ENCODE peak calls at places on chromosomes 12 and 14, in ten cellular contexts. T is gastrocnemius medialis, D is endodermal cell, K is prostate gland, Y is adrenal gland, J is hepatocyte, N is left ventricle myocardium inferior, H is PC-3, I is kidney, Z is neural progenitor cell. R is an unnamed sample.

GRCh38 chr14:52014601-52015267 is 25.4 kb downstream of the RTRAF start:
- DNase-seq in T (no peak), D (no peak), K (no peak), Y (no peak), J (no peak), N (peak), H (no peak), I (no peak), Z (no peak), R (no peak)

GRCh38 chr12:45439039-45439438 is 223.1 kb downstream of the ANO6 start:
- DNase-seq in T (no peak), D (no peak), K (no peak), Y (no peak), J (no peak), N (no peak), H (peak), I (no peak), Z (no peak), R (no peak)

GRCh38 chr12:14256555-14257169 is 108.8 kb upstream of the ATF7IP start:
- DNase-seq in T (peak), D (peak), K (peak), Y (peak), J (peak), N (peak), H (peak), I (peak), Z (peak), R (peak)

GRCh38 chr12:8031872-8032241 is 659 bp upstream of the FOXJ2 start:
- DNase-seq in T (no peak), D (no peak), K (no peak), Y (no peak), J (no peak), N (no peak), H (no peak), I (no peak), Z (no peak), R (no peak)

GRCh38 chr14:98959958-98960616 is 311.9 kb downstream of the BCL11B start:
- DNase-seq in T (no peak), D (peak), K (no peak), Y (no peak), J (no peak), N (no peak), H (no peak), I (no peak), Z (no peak), R (no peak)

GRCh38 chr12:48924617-48925217 is 575 bp downstream of the FKBP11 start:
- DNase-seq in T (no peak), D (peak), K (peak), Y (peak), J (peak), N (peak), H (peak), I (peak), Z (peak), R (peak)

GRCh38 chr14:102498005-102498677 is 11.4 kb downstream of the ANKRD9 start:
- DNase-seq in T (no peak), D (peak), K (no peak), Y (no peak), J (peak), N (no peak), H (peak), I (no peak), Z (peak), R (no peak)

GRCh38 chr12:130041983-130042812 is 120.1 kb upstream of the FZD10 start:
- DNase-seq in T (no peak), D (peak), K (peak), Y (peak), J (peak), N (no peak), H (no peak), I (no peak), Z (peak), R (peak)

GRCh38 chr14:24439257-24439656 is 3.3 kb downstream of the SDR39U1 start:
- DNase-seq in T (no peak), D (no peak), K (no peak), Y (no peak), J (no peak), N (no peak), H (no peak), I (no peak), Z (no peak), R (no peak)

GRCh38 chr12:88625316-88625715 is 45.0 kb upstream of the KITLG start:
- DNase-seq in T (no peak), D (no peak), K (no peak), Y (no peak), J (no peak), N (no peak), H (no peak), I (no peak), Z (no peak), R (no peak)

GRCh38 chr12:52395761-52396434 is 10.2 kb downstream of the KRT82 start:
- DNase-seq in T (peak), D (peak), K (no peak), Y (peak), J (peak), N (no peak), H (peak), I (peak), Z (peak), R (peak)

GRCh38 chr12:58139894-58140293 is 198.5 kb downstream of the ATP23 start:
- DNase-seq in T (no peak), D (peak), K (no peak), Y (no peak), J (no peak), N (no peak), H (no peak), I (no peak), Z (no peak), R (no peak)

GRCh38 chr12:22416831-22417230 is 82.3 kb upstream of the ST8SIA1 start:
- DNase-seq in T (no peak), D (no peak), K (no peak), Y (no peak), J (no peak), N (no peak), H (no peak), I (no peak), Z (no peak), R (no peak)

GRCh38 chr12:116331876-116332275 is 54.4 kb upstream of the MED13L start:
- DNase-seq in T (no peak), D (no peak), K (no peak), Y (no peak), J (no peak), N (no peak), H (no peak), I (no peak), Z (no peak), R (no peak)

GRCh38 chr12:85725991-85726390 is 110.2 kb downstream of the RASSF9 start:
- DNase-seq in T (no peak), D (no peak), K (no peak), Y (no peak), J (no peak), N (no peak), H (no peak), I (no peak), Z (no peak), R (no peak)

GRCh38 chr12:85390281-85390680 is 110.3 kb downstream of the ALX1 start:
- DNase-seq in T (no peak), D (no peak), K (no peak), Y (no peak), J (no peak), N (no peak), H (no peak), I (no peak), Z (no peak), R (no peak)

GRCh38 chr14:34693228-34693939 is 21.0 kb downstream of the CFL2 start:
- DNase-seq in T (no peak), D (peak), K (no peak), Y (peak), J (peak), N (peak), H (peak), I (no peak), Z (peak), R (peak)

GRCh38 chr14:20460458-20461229 is 590 bp downstream of the PIP4P1 start:
- DNase-seq in T (no peak), D (peak), K (peak), Y (peak), J (peak), N (no peak), H (peak), I (peak), Z (no peak), R (no peak)

GRCh38 chr12:43740511-43741100 is 18.0 kb downstream of the PUS7L start:
- DNase-seq in T (no peak), D (no peak), K (no peak), Y (no peak), J (no peak), N (no peak), H (no peak), I (no peak), Z (no peak), R (no peak)

GRCh38 chr14:88212691-88213090 is 110.4 kb downstream of the KCNK10 start:
- DNase-seq in T (no peak), D (no peak), K (no peak), Y (no peak), J (no peak), N (no peak), H (no peak), I (no peak), Z (no peak), R (no peak)

GRCh38 chr14:71815110-71815509 is 117.1 kb upstream of the RGS6 start:
- DNase-seq in T (no peak), D (no peak), K (no peak), Y (no peak), J (no peak), N (no peak), H (no peak), I (no peak), Z (no peak), R (no peak)

GRCh38 chr12:82517027-82517426 is 158.7 kb downstream of the METTL25 start:
- DNase-seq in T (no peak), D (peak), K (no peak), Y (no peak), J (peak), N (no peak), H (peak), I (no peak), Z (peak), R (no peak)

GRCh38 chr14:51445001-51445390 is 204.9 kb downstream of the TMX1 start:
- DNase-seq in T (no peak), D (no peak), K (no peak), Y (no peak), J (no peak), N (no peak), H (no peak), I (no peak), Z (no peak), R (no peak)

GRCh38 chr14:49972840-49973239 is 80.0 kb downstream of the ARF6 start:
- DNase-seq in T (no peak), D (no peak), K (peak), Y (no peak), J (peak), N (no peak), H (peak), I (no peak), Z (no peak), R (no peak)

GRCh38 chr12:97943359-97943758 is 480.8 kb downstream of the RMST start:
- DNase-seq in T (no peak), D (no peak), K (no peak), Y (no peak), J (no peak), N (no peak), H (peak), I (no peak), Z (no peak), R (no peak)

GRCh38 chr12:24759155-24759554 is 189.7 kb downstream of the BCAT1 start:
- DNase-seq in T (no peak), D (no peak), K (no peak), Y (no peak), J (peak), N (no peak), H (no peak), I (no peak), Z (no peak), R (no peak)

GRCh38 chr12:39723831-39724230 is 104.2 kb upstream of the ABCD2 start:
- DNase-seq in T (no peak), D (peak), K (no peak), Y (no peak), J (no peak), N (no peak), H (peak), I (no peak), Z (no peak), R (no peak)

GRCh38 chr12:65430571-65431306 is 152.3 kb downstream of the MSRB3 start:
- DNase-seq in T (no peak), D (no peak), K (no peak), Y (no peak), J (no peak), N (no peak), H (peak), I (no peak), Z (no peak), R (no peak)

GRCh38 chr12:84856156-84856900 is 56.3 kb downstream of the SLC6A15 start:
- DNase-seq in T (no peak), D (no peak), K (no peak), Y (no peak), J (no peak), N (no peak), H (peak), I (no peak), Z (no peak), R (no peak)

GRCh38 chr12:87827638-87828264 is 201.4 kb downstream of the C12orf50 start:
- DNase-seq in T (no peak), D (no peak), K (no peak), Y (no peak), J (peak), N (no peak), H (peak), I (no peak), Z (no peak), R (no peak)

GRCh38 chr14:58607571-58608317 is 30.0 kb upstream of the DACT1 start:
- DNase-seq in T (no peak), D (no peak), K (no peak), Y (no peak), J (no peak), N (no peak), H (peak), I (no peak), Z (no peak), R (no peak)

GRCh38 chr12:60935981-60936761 is 1324.0 kb upstream of the USP15 start:
- DNase-seq in T (no peak), D (peak), K (no peak), Y (no peak), J (no peak), N (no peak), H (peak), I (no peak), Z (peak), R (no peak)

GRCh38 chr14:70415788-70416187 is 1.1 kb downstream of the SYNJ2BP start:
- DNase-seq in T (no peak), D (no peak), K (no peak), Y (no peak), J (no peak), N (no peak), H (no peak), I (no peak), Z (no peak), R (no peak)

GRCh38 chr14:99148131-99148530 is 123.9 kb downstream of the BCL11B start:
- DNase-seq in T (no peak), D (peak), K (no peak), Y (no peak), J (no peak), N (no peak), H (no peak), I (no peak), Z (no peak), R (no peak)

GRCh38 chr12:132818562-132818961 is 10.1 kb downstream of the GOLGA3 start:
- DNase-seq in T (no peak), D (no peak), K (no peak), Y (no peak), J (no peak), N (no peak), H (no peak), I (no peak), Z (no peak), R (no peak)

GRCh38 chr12:106000376-106001104 is 138.2 kb downstream of the NUAK1 start:
- DNase-seq in T (no peak), D (no peak), K (no peak), Y (no peak), J (peak), N (no peak), H (peak), I (no peak), Z (no peak), R (no peak)

GRCh38 chr12:116718578-116719454 is 19.1 kb downstream of the SPRING1 start:
- DNase-seq in T (no peak), D (no peak), K (no peak), Y (no peak), J (no peak), N (no peak), H (peak), I (no peak), Z (no peak), R (no peak)

GRCh38 chr12:20798561-20798960 is 11.9 kb upstream of the SLCO1B3 start:
- DNase-seq in T (no peak), D (no peak), K (peak), Y (no peak), J (peak), N (no peak), H (peak), I (no peak), Z (peak), R (no peak)

GRCh38 chr12:96198970-96199369 is 4.8 kb downstream of the ELK3 start:
- DNase-seq in T (no peak), D (no peak), K (no peak), Y (no peak), J (no peak), N (no peak), H (peak), I (no peak), Z (no peak), R (no peak)

GRCh38 chr12:49809369-49810158 is 18.6 kb downstream of the NCKAP5L start:
- DNase-seq in T (no peak), D (peak), K (no peak), Y (no peak), J (no peak), N (peak), H (no peak), I (no peak), Z (peak), R (peak)

DNA sequence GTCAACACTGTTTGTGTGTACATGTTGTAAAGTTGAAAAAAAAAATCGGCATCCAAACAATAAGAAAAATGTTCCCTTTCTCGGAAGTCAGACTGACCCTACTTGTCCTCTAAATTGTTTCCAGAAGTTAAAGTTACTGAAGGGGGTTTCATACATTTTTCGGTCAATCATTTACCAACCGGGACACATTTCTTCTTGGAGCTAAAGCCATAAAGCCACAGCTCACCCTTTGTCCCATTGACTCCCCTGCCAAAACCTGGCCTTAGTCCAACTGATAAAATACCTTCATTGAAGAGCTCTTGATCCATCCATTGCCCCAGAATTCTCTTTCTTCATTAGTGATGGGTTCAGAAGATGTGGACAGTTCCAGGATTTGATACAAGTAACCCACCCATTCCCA is 230.0 kb downstream of the ANO2 start:
- DNase-seq in T (no peak), D (no peak), K (no peak), Y (no peak), J (peak), N (no peak), H (no peak), I (no peak), Z (no peak), R (no peak)
- TF ChIP-seq CTCF in T (no peak), D (no peak), K (no peak), Y (no peak), J (no peak), N (no peak), H (no peak), I (no peak), Z (no peak), R (no peak)

DNA sequence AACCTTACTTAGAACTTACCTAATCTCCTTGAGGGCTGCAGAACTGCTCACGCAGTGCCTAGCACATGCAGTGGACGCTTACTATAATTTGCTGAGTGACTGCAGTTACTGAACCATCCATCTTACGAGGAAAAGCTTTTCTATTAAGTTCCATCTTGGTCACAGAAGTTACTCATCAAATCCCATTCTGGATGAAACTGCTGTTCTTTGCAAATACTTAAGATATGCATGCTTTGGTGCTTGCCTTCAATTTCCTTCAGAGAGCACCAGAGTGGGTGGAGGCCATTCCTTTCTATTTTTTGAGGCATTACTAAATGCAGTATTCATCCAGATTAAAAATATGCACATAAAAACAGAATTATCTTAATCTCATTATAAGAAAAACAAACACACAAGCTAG is 17.7 kb upstream of the PELI2 start:
- DNase-seq in T (no peak), D (no peak), K (no peak), Y (no peak), J (no peak), N (no peak), H (no peak), I (no peak), Z (no peak), R (no peak)
- H3K27ac ChIP-seq in T (no peak), D (no peak), K (no peak), Y (no peak), J (no peak), N (no peak), H (no peak), I (no peak), Z (no peak), R (no peak)

GRCh38 chr14:74573421-74574091 is 38.5 kb downstream of the LTBP2 start:
- DNase-seq in T (no peak), D (peak), K (no peak), Y (no peak), J (no peak), N (no peak), H (peak), I (no peak), Z (no peak), R (peak)
- TF ChIP-seq CTCF in T (no peak), D (peak), K (peak), Y (no peak), J (peak), N (no peak), H (peak), I (peak), Z (peak), R (no peak)

GRCh38 chr14:61523751-61524150 is 171.6 kb upstream of the HIF1A start:
- DNase-seq in T (no peak), D (peak), K (no peak), Y (no peak), J (no peak), N (no peak), H (no peak), I (no peak), Z (no peak), R (no peak)
- H3K27ac ChIP-seq in T (peak), D (peak), K (peak), Y (peak), J (no peak), N (peak), H (peak), I (peak), Z (no peak), R (peak)

DNA sequence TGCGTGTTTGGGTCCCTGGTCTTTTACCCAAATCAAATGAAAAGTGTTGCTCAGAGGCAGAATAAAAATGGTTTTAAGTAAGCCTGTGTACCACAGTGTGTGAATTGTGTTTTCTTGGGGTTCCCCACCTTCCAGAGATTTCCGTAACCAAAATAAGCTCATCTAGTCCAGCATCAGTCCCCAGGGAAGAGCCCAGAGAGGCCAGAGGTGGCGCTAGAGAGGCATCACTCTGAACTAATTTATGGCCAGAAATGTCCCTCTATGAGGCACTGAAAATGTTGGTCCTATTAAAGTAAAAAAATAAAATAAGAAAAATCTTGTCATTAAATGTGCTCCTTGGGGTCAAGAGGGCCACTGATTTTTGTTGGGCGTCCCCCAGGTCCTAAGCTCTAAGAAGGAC is 24.9 kb upstream of the PRKAB1 start:
- DNase-seq in T (no peak), D (peak), K (no peak), Y (no peak), J (no peak), N (no peak), H (no peak), I (no peak), Z (peak), R (no peak)
- TF ChIP-seq CTCF in T (peak), D (peak), K (no peak), Y (no peak), J (no peak), N (no peak), H (peak), I (no peak), Z (peak), R (peak)

GRCh38 chr14:96349286-96350075 is 13.7 kb downstream of the ATG2B start:
- DNase-seq in T (no peak), D (peak), K (no peak), Y (no peak), J (no peak), N (no peak), H (no peak), I (no peak), Z (no peak), R (no peak)
- H3K27ac ChIP-seq in T (no peak), D (no peak), K (no peak), Y (no peak), J (no peak), N (no peak), H (no peak), I (no peak), Z (no peak), R (no peak)

R was measured in psoas muscle.